ENCODE peak calls at places on chromosomes 4 and X, in nine cellular contexts. J is RCC 7860; U is cardiac fibroblast; F is GM12891; R is GM03348; B is BE2C; Z is activated T-helper 1 cell treated with anti-CD3 and anti-CD28 coated beads, Interleukin-2, amount 50 U/mL, for 16 hours; M is SW480; W is astrocyte of the spinal cord. Q is an unnamed sample.

GRCh38 chr4:175451238-175451965 is 360.7 kb downstream of the GPM6A start:
- DNase-seq in J (no peak), Z (no peak), U (no peak), B (no peak), F (no peak), W (no peak), R (no peak), M (no peak), Q (no peak)

GRCh38 chrX:114782925-114783324 is 199.0 kb downstream of the HTR2C start:
- DNase-seq in M (no peak), B (no peak), Z (no peak), F (no peak), J (no peak), R (no peak), W (no peak), U (no peak), Q (no peak)

GRCh38 chr4:98976716-98977115 is 18.8 kb upstream of the METAP1 start:
- DNase-seq in R (no peak), Z (no peak), U (peak), F (no peak), B (no peak), M (no peak), J (no peak), W (peak), Q (no peak)

GRCh38 chr4:121648518-121648917 is 48.3 kb downstream of the ANXA5 start:
- DNase-seq in Z (no peak), U (peak), F (no peak), W (no peak), R (peak), J (no peak), B (no peak), M (no peak), Q (no peak)

GRCh38 chr4:136637071-136637777 is 895.1 kb downstream of the PCDH18 start:
- DNase-seq in Z (no peak), U (peak), F (peak), J (no peak), M (no peak), W (peak), B (peak), R (peak), Q (peak)

GRCh38 chr4:168900080-168900479 is 110.0 kb downstream of the CBR4 start:
- DNase-seq in U (peak), R (peak), W (no peak), F (no peak), M (no peak), B (no peak), Z (no peak), J (no peak), Q (no peak)

GRCh38 chr4:211033-211511 is 86.8 kb downstream of the ZNF718 start:
- DNase-seq in M (no peak), U (no peak), Z (no peak), W (no peak), J (no peak), F (no peak), R (no peak), B (no peak), Q (no peak)

GRCh38 chrX:23373129-23373804 is 38.6 kb downstream of the PTCHD1 start:
- DNase-seq in J (peak), U (peak), Z (no peak), F (no peak), R (peak), W (peak), B (no peak), M (no peak), Q (no peak)

GRCh38 chr4:68259191-68259590 is 13.7 kb upstream of the TMPRSS11B start:
- DNase-seq in M (no peak), W (no peak), U (no peak), F (no peak), B (no peak), J (no peak), Z (no peak), R (no peak), Q (no peak)

GRCh38 chr4:185520119-185520518 is 15.2 kb downstream of the PDLIM3 start:
- DNase-seq in U (peak), F (no peak), M (no peak), B (no peak), R (no peak), W (no peak), Z (no peak), J (no peak), Q (no peak)

GRCh38 chr4:136768925-136769275 is 763.4 kb downstream of the PCDH18 start:
- DNase-seq in J (no peak), Z (no peak), U (no peak), F (no peak), W (no peak), R (no peak), B (no peak), M (no peak), Q (no peak)

Q was measured in Calu3.